ENCODE peak calls at places on chromosomes 5 and 9, in four cellular contexts. S, Y, J and D are unnamed samples.

GRCh38 chr9:129885018-129885669 is 49.9 kb downstream of the USP20 start:
- DNase-seq in S (no peak), Y (peak; percentile 29), J (no peak), D (peak; percentile 46)

GRCh38 chr5:7852988-7853387 is 2.1 kb upstream of the CFAP90 start:
- DNase-seq in S (no peak), Y (no peak), J (no peak), D (no peak)

GRCh38 chr5:145161384-145161783 is 673.8 kb downstream of the PRELID2 start:
- DNase-seq in S (no peak), Y (no peak), J (no peak), D (no peak)

GRCh38 chr5:158943057-158943456 is 156.7 kb downstream of the EBF1 start:
- DNase-seq in S (peak; percentile 88), Y (peak; percentile 93), J (peak; percentile 79), D (peak; percentile 83)

GRCh38 chr9:8907863-8908262 is 1108.3 kb upstream of the DMAC1 start:
- DNase-seq in S (no peak), Y (no peak), J (no peak), D (no peak)

GRCh38 chr5:119022017-119022745 is 33.8 kb upstream of the DTWD2 start:
- DNase-seq in S (peak; percentile 38), Y (peak; percentile 31), J (peak; percentile 62), D (peak; percentile 62)

GRCh38 chr5:139982157-139982974 is 60.7 kb downstream of the NRG2 start:
- DNase-seq in S (peak; percentile 35), Y (peak; percentile 36), J (peak; percentile 10), D (no peak)

GRCh38 chr9:128051932-128052734 is 15.0 kb downstream of the NAIF1 start:
- DNase-seq in S (no peak), Y (no peak), J (no peak), D (no peak)

GRCh38 chr5:176658007-176658599 is 10.8 kb downstream of the TSPAN17 start:
- DNase-seq in S (peak; percentile 48), Y (peak; percentile 62), J (peak; percentile 62), D (peak; percentile 88)

GRCh38 chr9:70746760-70747159 is 332.3 kb upstream of the KLF9 start:
- DNase-seq in S (no peak), Y (peak; percentile 10), J (no peak), D (no peak)

GRCh38 chr9:134571946-134572914 is 69.4 kb upstream of the COL5A1 start:
- DNase-seq in S (no peak), Y (peak; percentile 18), J (no peak), D (no peak)

GRCh38 chr5:175700991-175701390 is 43.1 kb downstream of the HRH2 start:
- DNase-seq in S (no peak), Y (no peak), J (no peak), D (no peak)

GRCh38 chr9:115117999-115118470 is at the start of gene TNC:
- DNase-seq in S (peak; percentile 92), Y (peak; percentile 94), J (peak; percentile 92), D (peak; percentile 77)

GRCh38 chr9:121889990-121890563 is 203.0 kb downstream of the TTLL11 start:
- DNase-seq in S (peak; percentile 55), Y (peak; percentile 63), J (peak; percentile 40), D (peak; percentile 49)

GRCh38 chr5:3321923-3322322 is 273.7 kb upstream of the IRX1 start:
- DNase-seq in S (no peak), Y (no peak), J (no peak), D (no peak)

GRCh38 chr5:55714339-55714738 is 2.2 kb upstream of the SLC38A9 start:
- DNase-seq in S (no peak), Y (no peak), J (no peak), D (no peak)

GRCh38 chr9:126661122-126661520 is 47.4 kb downstream of the LMX1B start:
- DNase-seq in S (no peak), Y (no peak), J (no peak), D (no peak)

GRCh38 chr9:10562581-10563343 is 50.0 kb downstream of the PTPRD start:
- DNase-seq in S (peak; percentile 0), Y (no peak), J (peak; percentile 3), D (no peak)

GRCh38 chr5:90940227-90940995 is 381.8 kb downstream of the ADGRV1 start:
- DNase-seq in S (peak; percentile 47), Y (peak; percentile 38), J (peak; percentile 26), D (peak; percentile 6)

GRCh38 chr9:136502940-136503550 is 20.2 kb upstream of the SEC16A start:
- DNase-seq in S (no peak), Y (no peak), J (no peak), D (no peak)

GRCh38 chr5:142700566-142700965 is 14.7 kb upstream of the FGF1 start:
- DNase-seq in S (no peak), Y (no peak), J (no peak), D (no peak)

GRCh38 chr5:123089971-123090640 is 1.1 kb downstream of the PRDM6 start:
- DNase-seq in S (peak; percentile 25), Y (peak; percentile 42), J (no peak), D (peak; percentile 70)

GRCh38 chr5:2705861-2706260 is 45.6 kb downstream of the IRX2 start:
- DNase-seq in S (no peak), Y (no peak), J (no peak), D (no peak)

GRCh38 chr9:124279531-124280175 is 21.9 kb downstream of the NEK6 start:
- DNase-seq in S (peak; percentile 53), Y (no peak), J (no peak), D (no peak)

GRCh38 chr9:85742630-85742928 is 825 bp upstream of the AGTPBP1 start:
- DNase-seq in S (peak; percentile 79), Y (peak; percentile 55), J (peak; percentile 65), D (peak; percentile 29)

GRCh38 chr9:127751269-127752054 is 16.4 kb upstream of the TOR2A start:
- DNase-seq in S (no peak), Y (no peak), J (peak; percentile 29), D (peak; percentile 70)

GRCh38 chr9:112629890-112630485 is 87.9 kb downstream of the INIP start:
- DNase-seq in S (no peak), Y (no peak), J (no peak), D (no peak)

GRCh38 chr5:2087980-2088379 is 205.3 kb upstream of the IRX4 start:
- DNase-seq in S (no peak), Y (no peak), J (no peak), D (no peak)

GRCh38 chr9:76996700-76997099 is 22.8 kb upstream of the FOXB2 start:
- DNase-seq in S (peak; percentile 25), Y (peak; percentile 51), J (no peak), D (peak; percentile 73)

GRCh38 chr5:7856855-7857254 is 5.9 kb upstream of the CFAP90 start:
- DNase-seq in S (peak; percentile 31), Y (peak; percentile 38), J (peak; percentile 22), D (peak; percentile 34)

GRCh38 chr5:71589903-71590302 is 2.8 kb downstream of the MCCC2 start:
- DNase-seq in S (no peak), Y (no peak), J (no peak), D (no peak)

GRCh38 chr5:159933531-159934485 is 17.5 kb downstream of the ADRA1B start:
- DNase-seq in S (peak; percentile 30), Y (no peak), J (peak; percentile 70), D (no peak)

GRCh38 chr5:160030631-160031377 is 21.9 kb downstream of the TTC1 start:
- DNase-seq in S (peak; percentile 70), Y (no peak), J (peak; percentile 56), D (peak; percentile 56)

GRCh38 chr5:87705876-87706275 is 293.1 kb upstream of the CCNH start:
- DNase-seq in S (peak; percentile 60), Y (no peak), J (peak; percentile 37), D (no peak)